ENCODE peak calls at places on chromosomes 5 and 9, in ten cellular contexts. C is activated gamma-delta T cell treated with Interleukin-2 at 50 U/mL for 16 hours; V is stimulated activated naive CD8-positive, alpha-beta T cell treated with anti-CD3 and anti-CD28 coated beads, Interleukin-15, amount 100 ng/mL, for 72 hours; D is NCI-H774; Q is stimulated activated naive CD4-positive, alpha-beta T cell; E is upper lobe of right lung; G is Caco-2; R is iris pigment epithelial cell; P is EH; S is mucosa of descending colon. I is an unnamed sample.

GRCh38 chr5:93573627-93573974 is 7.4 kb downstream of the NR2F1-AS1 start:
- DNase-seq in V (no peak), P (no peak), Q (no peak), D (no peak), S (no peak), E (no peak), G (no peak), C (no peak), R (peak), I (no peak)

GRCh38 chr5:9239626-9240025 is 306.2 kb downstream of the SEMA5A start:
- DNase-seq in V (no peak), S (no peak), R (peak), C (no peak), G (peak), E (no peak), Q (no peak), D (no peak), P (peak), I (no peak)

GRCh38 chr5:135221187-135221473 is 177.9 kb downstream of the MACROH2A1 start:
- DNase-seq in S (no peak), Q (no peak), G (no peak), C (no peak), V (no peak), E (peak), P (no peak), R (no peak), D (no peak), I (no peak)

GRCh38 chr9:89380437-89381307 is 62.4 kb downstream of the SECISBP2 start:
- DNase-seq in V (no peak), D (no peak), Q (no peak), G (no peak), E (no peak), S (no peak), R (no peak), C (no peak), P (no peak), I (no peak)

GRCh38 chr9:121886759-121887485 is 206.2 kb downstream of the TTLL11 start:
- DNase-seq in R (no peak), E (no peak), P (peak), C (no peak), V (peak), G (no peak), Q (no peak), S (no peak), D (no peak), I (no peak)

GRCh38 chr9:116737137-116737546 is 50.0 kb downstream of the TRIM32 start:
- DNase-seq in S (peak), D (peak), G (peak), C (peak), Q (no peak), P (peak), R (peak), E (peak), V (peak), I (no peak)

GRCh38 chr5:78182838-78183237 is 111.7 kb downstream of the AP3B1 start:
- DNase-seq in S (no peak), R (no peak), V (no peak), C (no peak), P (no peak), D (no peak), E (no peak), Q (no peak), G (peak), I (no peak)

GRCh38 chr5:150440948-150441812 is 8.4 kb downstream of the RPS14 start:
- DNase-seq in V (no peak), R (no peak), G (no peak), P (no peak), C (no peak), D (no peak), S (no peak), E (no peak), Q (no peak), I (no peak)

GRCh38 chr5:6765612-6766525 is 52.6 kb downstream of the TENT4A start:
- DNase-seq in S (peak), C (peak), P (peak), E (peak), Q (peak), V (peak), R (peak), G (peak), D (peak), I (peak)

GRCh38 chr9:75616841-75617566 is 273.5 kb upstream of the PCSK5 start:
- DNase-seq in P (no peak), G (no peak), E (no peak), S (no peak), Q (no peak), D (no peak), C (no peak), V (no peak), R (no peak), I (no peak)

GRCh38 chr5:142958933-142959682 is 188.9 kb downstream of the ARHGAP26 start:
- DNase-seq in Q (no peak), R (no peak), S (no peak), E (no peak), G (no peak), D (no peak), P (peak), V (no peak), C (no peak), I (no peak)

GRCh38 chr9:97431549-97432143 is 19.8 kb downstream of the TDRD7 start:
- DNase-seq in V (no peak), R (no peak), P (no peak), G (no peak), E (no peak), C (no peak), S (no peak), Q (no peak), D (no peak), I (no peak)

GRCh38 chr5:93163010-93163663 is 417.9 kb downstream of the NR2F1-AS1 start:
- DNase-seq in E (no peak), R (peak), D (no peak), V (no peak), S (no peak), G (no peak), P (peak), C (no peak), Q (no peak), I (no peak)

GRCh38 chr5:27594141-27594540 is 555.8 kb upstream of the CDH9 start:
- DNase-seq in S (no peak), P (no peak), Q (no peak), E (no peak), R (no peak), C (no peak), G (no peak), D (no peak), V (no peak), I (no peak)

GRCh38 chr9:131087354-131087893 is 8.9 kb upstream of the AIF1L start:
- DNase-seq in G (no peak), P (no peak), Q (no peak), V (no peak), C (no peak), S (no peak), R (no peak), E (no peak), D (peak), I (no peak)

GRCh38 chr5:78639811-78640210 is 8.8 kb downstream of the LHFPL2 start:
- DNase-seq in P (no peak), V (no peak), C (no peak), S (no peak), R (no peak), Q (no peak), E (no peak), G (no peak), D (no peak), I (no peak)